ENCODE peak calls at places on chromosomes 16 and 17, in ten cellular contexts. One of them, this sample, is unnamed.

GRCh38 chr17:61591018-61591417 is at the start of gene NACA2:
- DNase-seq in mucosa of descending colon: no peak
- DNase-seq in PC-3: no peak
- DNase-seq in sigmoid colon: no peak
- DNase-seq in stomach: no peak
- DNase-seq in A549: no peak
- DNase-seq in GM13976: no peak
- DNase-seq in MCF 10A: no peak
- DNase-seq in H9: no peak
- DNase-seq in GM10248: no peak
- DNase-seq in this sample: no peak

GRCh38 chr17:78129385-78130079 is 977 bp upstream of the TMC6 start:
- DNase-seq in mucosa of descending colon: no peak
- DNase-seq in PC-3: no peak
- DNase-seq in sigmoid colon: no peak
- DNase-seq in stomach: no peak
- DNase-seq in A549: no peak
- DNase-seq in GM13976: no peak
- DNase-seq in MCF 10A: no peak
- DNase-seq in H9: no peak
- DNase-seq in GM10248: no peak
- DNase-seq in this sample: no peak

GRCh38 chr17:6577686-6578263 is 21.4 kb upstream of the PITPNM3 start:
- DNase-seq in mucosa of descending colon: peak; percentile 74
- DNase-seq in PC-3: peak; percentile 63
- DNase-seq in sigmoid colon: no peak
- DNase-seq in stomach: no peak
- DNase-seq in A549: no peak
- DNase-seq in GM13976: no peak
- DNase-seq in MCF 10A: peak; percentile 89
- DNase-seq in H9: no peak
- DNase-seq in GM10248: no peak
- DNase-seq in this sample: no peak

GRCh38 chr17:77011173-77012011 is 129.4 kb upstream of the SEC14L1 start:
- DNase-seq in mucosa of descending colon: peak; percentile 80
- DNase-seq in PC-3: peak; percentile 83
- DNase-seq in sigmoid colon: no peak
- DNase-seq in stomach: peak; percentile 50
- DNase-seq in A549: peak; percentile 65
- DNase-seq in GM13976: no peak
- DNase-seq in MCF 10A: peak; percentile 54
- DNase-seq in H9: peak; percentile 62
- DNase-seq in GM10248: no peak
- DNase-seq in this sample: peak; percentile 65

GRCh38 chr16:30924086-30924714 is 828 bp downstream of the FBXL19 start:
- DNase-seq in mucosa of descending colon: peak; percentile 43
- DNase-seq in PC-3: no peak
- DNase-seq in sigmoid colon: no peak
- DNase-seq in stomach: no peak
- DNase-seq in A549: no peak
- DNase-seq in GM13976: peak; percentile 62
- DNase-seq in MCF 10A: no peak
- DNase-seq in H9: no peak
- DNase-seq in GM10248: peak; percentile 42
- DNase-seq in this sample: peak; percentile 52

GRCh38 chr17:12097326-12097725 is 76.6 kb downstream of the MAP2K4 start:
- DNase-seq in mucosa of descending colon: no peak
- DNase-seq in PC-3: no peak
- DNase-seq in sigmoid colon: no peak
- DNase-seq in stomach: no peak
- DNase-seq in A549: no peak
- DNase-seq in GM13976: no peak
- DNase-seq in MCF 10A: no peak
- DNase-seq in H9: no peak
- DNase-seq in GM10248: no peak
- DNase-seq in this sample: no peak

GRCh38 chr16:50712568-50712914 is 19.1 kb downstream of the NOD2 start:
- DNase-seq in mucosa of descending colon: no peak
- DNase-seq in PC-3: no peak
- DNase-seq in sigmoid colon: no peak
- DNase-seq in stomach: no peak
- DNase-seq in A549: no peak
- DNase-seq in GM13976: no peak
- DNase-seq in MCF 10A: no peak
- DNase-seq in H9: no peak
- DNase-seq in GM10248: no peak
- DNase-seq in this sample: no peak

GRCh38 chr17:50263293-50264262 is 10.7 kb upstream of the TMEM92 start:
- DNase-seq in mucosa of descending colon: no peak
- DNase-seq in PC-3: no peak
- DNase-seq in sigmoid colon: no peak
- DNase-seq in stomach: no peak
- DNase-seq in A549: no peak
- DNase-seq in GM13976: peak; percentile 20
- DNase-seq in MCF 10A: no peak
- DNase-seq in H9: peak; percentile 30
- DNase-seq in GM10248: peak; percentile 9
- DNase-seq in this sample: no peak

GRCh38 chr17:48373882-48374281 is 56.1 kb downstream of the SKAP1 start:
- DNase-seq in mucosa of descending colon: no peak
- DNase-seq in PC-3: no peak
- DNase-seq in sigmoid colon: no peak
- DNase-seq in stomach: no peak
- DNase-seq in A549: no peak
- DNase-seq in GM13976: no peak
- DNase-seq in MCF 10A: no peak
- DNase-seq in H9: no peak
- DNase-seq in GM10248: no peak
- DNase-seq in this sample: no peak

GRCh38 chr17:48376926-48377325 is 53.1 kb downstream of the SKAP1 start:
- DNase-seq in mucosa of descending colon: no peak
- DNase-seq in PC-3: no peak
- DNase-seq in sigmoid colon: no peak
- DNase-seq in stomach: no peak
- DNase-seq in A549: no peak
- DNase-seq in GM13976: no peak
- DNase-seq in MCF 10A: no peak
- DNase-seq in H9: no peak
- DNase-seq in GM10248: no peak
- DNase-seq in this sample: no peak

GRCh38 chr17:48375356-48375755 is 54.7 kb downstream of the SKAP1 start:
- DNase-seq in mucosa of descending colon: no peak
- DNase-seq in PC-3: no peak
- DNase-seq in sigmoid colon: no peak
- DNase-seq in stomach: no peak
- DNase-seq in A549: no peak
- DNase-seq in GM13976: no peak
- DNase-seq in MCF 10A: peak; percentile 11
- DNase-seq in H9: no peak
- DNase-seq in GM10248: no peak
- DNase-seq in this sample: no peak

GRCh38 chr17:48373130-48373844 is 56.7 kb downstream of the SKAP1 start:
- DNase-seq in mucosa of descending colon: no peak
- DNase-seq in PC-3: no peak
- DNase-seq in sigmoid colon: no peak
- DNase-seq in stomach: no peak
- DNase-seq in A549: no peak
- DNase-seq in GM13976: no peak
- DNase-seq in MCF 10A: no peak
- DNase-seq in H9: no peak
- DNase-seq in GM10248: no peak
- DNase-seq in this sample: no peak

DNA sequence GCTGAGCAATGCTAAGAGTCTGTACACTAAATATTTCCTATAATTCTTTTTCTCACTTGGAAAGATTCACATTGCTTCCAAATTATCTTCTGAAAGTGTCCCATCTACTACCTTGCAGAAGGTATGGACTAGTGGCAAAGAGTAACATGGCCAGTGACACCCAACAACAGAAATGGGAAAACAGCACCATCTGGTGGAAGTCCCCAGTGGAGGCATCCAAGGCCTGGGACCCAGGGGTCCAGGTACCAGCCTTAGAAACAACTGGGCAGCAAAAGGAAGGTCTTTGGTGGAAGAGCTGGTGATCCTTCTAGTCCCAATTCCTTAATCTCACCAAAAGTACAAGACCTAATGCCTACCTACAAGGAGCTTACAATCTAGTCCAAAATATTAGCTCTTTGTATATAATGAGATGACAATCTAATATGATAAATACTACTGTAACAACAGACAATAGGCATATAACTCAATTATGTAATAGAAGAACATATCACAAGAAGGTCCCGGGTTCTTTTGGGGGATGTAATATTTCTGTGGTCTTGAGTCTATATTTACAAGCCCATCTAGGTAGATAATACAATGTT is 55.3 kb downstream of the SKAP1 start:
- DNase-seq in mucosa of descending colon: peak; percentile 74
- DNase-seq in PC-3: peak; percentile 72
- DNase-seq in sigmoid colon: no peak
- DNase-seq in stomach: peak; percentile 43
- DNase-seq in A549: peak; percentile 74
- DNase-seq in GM13976: peak; percentile 23
- DNase-seq in MCF 10A: peak; percentile 63
- DNase-seq in H9: peak; percentile 74
- DNase-seq in GM10248: peak; percentile 27
- DNase-seq in this sample: peak; percentile 37
- TF ChIP-seq CTCF in mucosa of descending colon: peak; percentile 67
- TF ChIP-seq CTCF in PC-3: peak; percentile 89
- TF ChIP-seq CTCF in sigmoid colon: peak; percentile 8
- TF ChIP-seq CTCF in stomach: no peak
- TF ChIP-seq CTCF in A549: peak; percentile 85
- TF ChIP-seq CTCF in GM13976: peak; percentile 32
- TF ChIP-seq CTCF in MCF 10A: peak; percentile 31
- TF ChIP-seq CTCF in H9: peak; percentile 95
- TF ChIP-seq CTCF in GM10248: peak; percentile 46
- TF ChIP-seq CTCF in this sample: peak; percentile 63

GRCh38 chr17:44222112-44222869 is 2.8 kb upstream of the UBTF start:
- DNase-seq in mucosa of descending colon: peak; percentile 88
- DNase-seq in PC-3: peak; percentile 83
- DNase-seq in sigmoid colon: peak; percentile 95
- DNase-seq in stomach: peak; percentile 76
- DNase-seq in A549: peak; percentile 86
- DNase-seq in GM13976: peak; percentile 80
- DNase-seq in MCF 10A: peak; percentile 72
- DNase-seq in H9: peak; percentile 88
- DNase-seq in GM10248: peak; percentile 75
- DNase-seq in this sample: peak; percentile 62
- TF ChIP-seq CTCF in mucosa of descending colon: no peak
- TF ChIP-seq CTCF in PC-3: peak; percentile 36
- TF ChIP-seq CTCF in sigmoid colon: no peak
- TF ChIP-seq CTCF in stomach: no peak
- TF ChIP-seq CTCF in A549: peak; percentile 24
- TF ChIP-seq CTCF in GM13976: peak; percentile 19
- TF ChIP-seq CTCF in MCF 10A: no peak
- TF ChIP-seq CTCF in H9: peak; percentile 25
- TF ChIP-seq CTCF in GM10248: no peak
- TF ChIP-seq CTCF in this sample: no peak

DNA sequence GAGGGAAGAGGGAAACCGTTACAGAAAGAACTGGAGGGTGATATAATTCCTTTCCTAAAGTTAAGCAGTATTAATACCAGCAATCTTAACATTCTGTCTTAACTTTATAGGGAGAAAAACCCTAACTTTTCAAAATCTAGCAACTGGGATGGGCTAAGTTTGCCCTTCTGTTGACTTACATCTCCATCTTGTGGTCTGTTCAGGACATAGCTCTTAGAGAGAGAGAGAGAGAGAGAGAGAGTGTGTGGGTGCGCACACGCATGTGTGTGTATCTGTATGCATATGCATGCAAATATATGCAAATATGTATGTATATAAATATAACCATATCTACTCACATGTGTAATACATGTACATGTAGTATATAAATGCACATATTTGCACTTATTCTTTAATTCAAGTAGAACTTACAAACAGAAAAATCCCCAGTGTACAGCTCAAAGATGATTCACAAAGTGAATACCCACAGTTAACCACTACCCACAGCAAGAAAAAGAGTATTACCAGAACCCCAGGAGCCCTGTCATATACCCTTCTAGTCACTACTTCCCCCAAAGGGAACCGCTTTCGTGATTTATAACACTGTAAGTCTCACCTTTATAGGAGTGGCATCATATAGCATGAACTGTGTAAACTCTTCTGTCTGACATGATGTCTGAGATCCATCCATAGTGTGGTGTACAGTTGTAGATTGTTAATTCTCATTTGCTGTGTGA is 46.4 kb downstream of the STX8 start:
- DNase-seq in mucosa of descending colon: no peak
- DNase-seq in PC-3: peak; percentile 27
- DNase-seq in sigmoid colon: no peak
- DNase-seq in stomach: no peak
- DNase-seq in A549: peak; percentile 55
- DNase-seq in GM13976: peak; percentile 55
- DNase-seq in MCF 10A: peak; percentile 36
- DNase-seq in H9: no peak
- DNase-seq in GM10248: peak; percentile 36
- DNase-seq in this sample: no peak
- TF ChIP-seq CTCF in mucosa of descending colon: no peak
- TF ChIP-seq CTCF in PC-3: peak; percentile 62
- TF ChIP-seq CTCF in sigmoid colon: peak; percentile 20
- TF ChIP-seq CTCF in stomach: no peak
- TF ChIP-seq CTCF in A549: peak; percentile 79
- TF ChIP-seq CTCF in GM13976: no peak
- TF ChIP-seq CTCF in MCF 10A: peak; percentile 36
- TF ChIP-seq CTCF in H9: peak; percentile 70
- TF ChIP-seq CTCF in GM10248: peak; percentile 43
- TF ChIP-seq CTCF in this sample: peak; percentile 13

GRCh38 chr16:3986235-3986544 is 105.7 kb upstream of the CREBBP start:
- DNase-seq in mucosa of descending colon: no peak
- DNase-seq in PC-3: no peak
- DNase-seq in sigmoid colon: no peak
- DNase-seq in stomach: no peak
- DNase-seq in A549: no peak
- DNase-seq in GM13976: no peak
- DNase-seq in MCF 10A: no peak
- DNase-seq in H9: no peak
- DNase-seq in GM10248: no peak
- DNase-seq in this sample: no peak

GRCh38 chr16:3980311-3981111 is 100.0 kb upstream of the CREBBP start:
- DNase-seq in mucosa of descending colon: no peak
- DNase-seq in PC-3: peak; percentile 30
- DNase-seq in sigmoid colon: no peak
- DNase-seq in stomach: no peak
- DNase-seq in A549: no peak
- DNase-seq in GM13976: no peak
- DNase-seq in MCF 10A: peak; percentile 14
- DNase-seq in H9: no peak
- DNase-seq in GM10248: no peak
- DNase-seq in this sample: no peak

GRCh38 chr16:3984111-3985060 is 103.9 kb upstream of the CREBBP start:
- DNase-seq in mucosa of descending colon: no peak
- DNase-seq in PC-3: no peak
- DNase-seq in sigmoid colon: no peak
- DNase-seq in stomach: no peak
- DNase-seq in A549: no peak
- DNase-seq in GM13976: no peak
- DNase-seq in MCF 10A: no peak
- DNase-seq in H9: no peak
- DNase-seq in GM10248: no peak
- DNase-seq in this sample: no peak

GRCh38 chr16:3982216-3982615 is 101.7 kb upstream of the CREBBP start:
- DNase-seq in mucosa of descending colon: no peak
- DNase-seq in PC-3: no peak
- DNase-seq in sigmoid colon: no peak
- DNase-seq in stomach: no peak
- DNase-seq in A549: no peak
- DNase-seq in GM13976: no peak
- DNase-seq in MCF 10A: no peak
- DNase-seq in H9: no peak
- DNase-seq in GM10248: no peak
- DNase-seq in this sample: no peak

GRCh38 chr16:3983081-3983520 is 102.6 kb upstream of the CREBBP start:
- DNase-seq in mucosa of descending colon: peak; percentile 85
- DNase-seq in PC-3: peak; percentile 75
- DNase-seq in sigmoid colon: peak; percentile 85
- DNase-seq in stomach: peak; percentile 82
- DNase-seq in A549: peak; percentile 81
- DNase-seq in GM13976: peak; percentile 85
- DNase-seq in MCF 10A: peak; percentile 77
- DNase-seq in H9: peak; percentile 93
- DNase-seq in GM10248: peak; percentile 64
- DNase-seq in this sample: peak; percentile 72
- TF ChIP-seq CTCF in mucosa of descending colon: peak; percentile 41
- TF ChIP-seq CTCF in PC-3: peak; percentile 77
- TF ChIP-seq CTCF in sigmoid colon: peak; percentile 66
- TF ChIP-seq CTCF in stomach: no peak
- TF ChIP-seq CTCF in A549: peak; percentile 91
- TF ChIP-seq CTCF in GM13976: peak; percentile 12
- TF ChIP-seq CTCF in MCF 10A: peak; percentile 77
- TF ChIP-seq CTCF in H9: peak; percentile 87
- TF ChIP-seq CTCF in GM10248: peak; percentile 71
- TF ChIP-seq CTCF in this sample: peak; percentile 28